ENCODE peak calls at places on chromosomes 3 and 15, in six cellular contexts. K is left ventricle myocardium superior, P is NCI-H1930, Q is omental fat pad, V is upper lobe of left lung, H is kidney tubule cell. N is an unnamed sample.

GRCh38 chr15:41416162-41416741 is 643 bp upstream of the RTF1 start:
- DNase-seq in H (no peak), K (no peak), Q (no peak), V (no peak), P (no peak), N (no peak)

GRCh38 chr3:24447836-24448235 is 46.8 kb downstream of the THRB start:
- DNase-seq in K (no peak), V (no peak), Q (no peak), H (peak), P (no peak), N (no peak)

GRCh38 chr3:66450389-66451022 is 50.3 kb downstream of the LRIG1 start:
- DNase-seq in P (no peak), H (peak), Q (no peak), V (no peak), K (peak), N (no peak)

GRCh38 chr15:51129513-51130197 is 34.9 kb upstream of the TNFAIP8L3 start:
- DNase-seq in K (no peak), V (no peak), H (no peak), Q (no peak), P (no peak), N (no peak)

GRCh38 chr3:180747805-180748361 is 68.6 kb upstream of the CCDC39 start:
- DNase-seq in Q (no peak), H (no peak), V (no peak), P (no peak), K (no peak), N (no peak)

GRCh38 chr3:39317571-39318169 is 11.8 kb upstream of the CCR8 start:
- DNase-seq in P (no peak), Q (no peak), K (no peak), V (no peak), H (peak), N (no peak)

GRCh38 chr15:46409879-46410278 is 775.0 kb downstream of the SQOR start:
- DNase-seq in P (no peak), H (no peak), K (no peak), V (no peak), Q (no peak), N (peak)

GRCh38 chr15:43911235-43911661 is 84.4 kb downstream of the WDR76 start:
- DNase-seq in V (no peak), H (peak), Q (no peak), K (peak), P (no peak), N (peak)